ENCODE peak calls at places on chromosome 21, in eight cellular contexts. C is fibroblast of mammary gland, R is AG04450, Y is astrocyte of the spinal cord, T is left ventricle myocardium inferior, I is AG10803, H is NB4, Z is HCT116. P is an unnamed sample.

GRCh38 chr21:15164678-15165303 is 100.0 kb upstream of the NRIP1 start:
- DNase-seq in T (no peak), C (peak), Y (no peak), I (no peak), R (no peak), Z (no peak), H (no peak), P (peak)

GRCh38 chr21:25788677-25789076 is 53.9 kb downstream of the GABPA start:
- DNase-seq in Z (no peak), Y (no peak), H (no peak), R (no peak), T (no peak), C (no peak), I (no peak), P (no peak)

GRCh38 chr21:37367758-37368535 is 1.4 kb downstream of the DYRK1A start:
- DNase-seq in I (peak), Z (no peak), H (peak), R (no peak), T (peak), Y (peak), C (peak), P (peak)

GRCh38 chr21:42997053-42997452 is 22.7 kb downstream of the PKNOX1 start:
- DNase-seq in Z (no peak), T (peak), H (no peak), Y (peak), I (peak), R (peak), C (peak), P (peak)

GRCh38 chr21:42113926-42114409 is 42.9 kb downstream of the UMODL1 start:
- DNase-seq in H (peak), Z (no peak), T (no peak), I (peak), Y (no peak), C (peak), R (no peak), P (peak)

GRCh38 chr21:41564871-41565281 is 56.9 kb upstream of the TMPRSS2 start:
- DNase-seq in R (no peak), H (peak), Y (peak), T (no peak), Z (no peak), I (peak), C (peak), P (peak)

GRCh38 chr21:21188513-21189188 is 190.4 kb downstream of the NCAM2 start:
- DNase-seq in C (peak), H (no peak), T (no peak), Z (no peak), I (no peak), R (no peak), Y (peak), P (peak)

GRCh38 chr21:24163539-24163938 is 1443.7 kb downstream of the MRPL39 start:
- DNase-seq in Y (no peak), C (no peak), H (no peak), Z (no peak), T (no peak), R (no peak), I (no peak), P (no peak)

GRCh38 chr21:44709426-44710293 is 1.7 kb downstream of the TSPEAR start:
- DNase-seq in Y (no peak), C (no peak), H (no peak), R (no peak), T (no peak), I (no peak), Z (no peak), P (no peak)

GRCh38 chr21:46538851-46539666 is 65.8 kb downstream of the S100B start:
- DNase-seq in T (no peak), C (no peak), Z (no peak), Y (no peak), R (no peak), I (no peak), H (no peak), P (no peak)

GRCh38 chr21:25688284-25689035 is 46.2 kb downstream of the ATP5PF start:
- DNase-seq in R (no peak), Z (no peak), C (no peak), Y (no peak), I (peak), H (no peak), T (no peak), P (no peak)

GRCh38 chr21:25567472-25567871 is 39.8 kb downstream of the MRPL39 start:
- DNase-seq in H (no peak), Y (no peak), Z (no peak), T (no peak), C (no peak), R (no peak), I (no peak), P (no peak)

GRCh38 chr21:31837613-31838390 is 35.0 kb upstream of the HUNK start:
- DNase-seq in R (no peak), Y (no peak), C (no peak), I (no peak), T (no peak), Z (no peak), H (peak), P (no peak)

GRCh38 chr21:37538971-37539590 is 172.5 kb downstream of the DYRK1A start:
- DNase-seq in Y (no peak), I (no peak), H (no peak), C (no peak), R (no peak), T (no peak), Z (no peak), P (no peak)

GRCh38 chr21:23308741-23309140 is 2298.5 kb downstream of the MRPL39 start:
- DNase-seq in R (no peak), H (no peak), T (no peak), C (no peak), Y (no peak), Z (no peak), I (no peak), P (no peak)

GRCh38 chr21:45003331-45004058 is 63.7 kb downstream of the SLX9 start:
- DNase-seq in R (no peak), T (peak), Y (no peak), C (no peak), H (no peak), Z (no peak), I (peak), P (no peak)

GRCh38 chr21:46112731-46113215 is 14.9 kb downstream of the COL6A2 start:
- DNase-seq in Z (no peak), C (no peak), Y (no peak), R (no peak), I (no peak), H (no peak), T (no peak), P (no peak)

GRCh38 chr21:14229399-14229798 is 13.4 kb downstream of the RBM11 start:
- DNase-seq in Y (no peak), T (no peak), I (no peak), R (no peak), Z (no peak), C (no peak), H (no peak), P (no peak)

GRCh38 chr21:44461005-44461404 is 5.7 kb downstream of the LRRC3 start:
- DNase-seq in I (no peak), C (no peak), R (no peak), Y (no peak), T (no peak), H (no peak), Z (no peak), P (no peak)

GRCh38 chr21:28224191-28224755 is 768.4 kb downstream of the LTN1 start:
- DNase-seq in H (no peak), C (no peak), I (no peak), T (no peak), Z (no peak), R (no peak), Y (no peak), P (no peak)

GRCh38 chr21:34307991-34308532 is 55.7 kb upstream of the KCNE2 start:
- DNase-seq in Y (no peak), C (no peak), H (no peak), Z (no peak), T (no peak), I (no peak), R (no peak), P (no peak)

GRCh38 chr21:37193006-37193405 is 74.1 kb downstream of the VPS26C start:
- DNase-seq in Y (no peak), I (no peak), T (no peak), Z (no peak), R (no peak), C (no peak), H (no peak), P (no peak)

GRCh38 chr21:41367598-41368360 is 6.0 kb downstream of the MX2 start:
- DNase-seq in C (no peak), Y (no peak), H (peak), Z (no peak), I (no peak), R (no peak), T (no peak), P (no peak)

GRCh38 chr21:44761011-44761729 is 40.5 kb downstream of the UBE2G2 start:
- DNase-seq in H (no peak), Z (no peak), R (no peak), T (no peak), C (no peak), I (no peak), Y (no peak), P (no peak)

GRCh38 chr21:41220208-41220733 is 52.3 kb downstream of the BACE2 start:
- DNase-seq in Z (no peak), I (peak), Y (no peak), T (no peak), H (no peak), R (no peak), C (peak), P (peak)

GRCh38 chr21:46350571-46350970 is 26.6 kb downstream of the PCNT start:
- DNase-seq in H (no peak), R (no peak), Z (no peak), I (no peak), C (no peak), T (no peak), Y (no peak), P (no peak)

GRCh38 chr21:42493109-42494060 is 2.6 kb downstream of the RSPH1 start:
- DNase-seq in Z (no peak), R (no peak), I (no peak), T (no peak), C (no peak), H (no peak), Y (no peak), P (no peak)

GRCh38 chr21:42569732-42570301 is 56.2 kb downstream of the SLC37A1 start:
- DNase-seq in H (no peak), Z (no peak), T (no peak), I (no peak), Y (no peak), R (no peak), C (no peak), P (no peak)

GRCh38 chr21:44085491-44086321 is 21.5 kb upstream of the PWP2 start:
- DNase-seq in R (no peak), C (no peak), Y (no peak), H (peak), I (no peak), Z (no peak), T (peak), P (peak)

GRCh38 chr21:21028275-21028814 is 30.1 kb downstream of the NCAM2 start:
- DNase-seq in I (peak), C (no peak), H (no peak), Z (no peak), Y (no peak), R (no peak), T (no peak), P (peak)

GRCh38 chr21:31132574-31133242 is 94.4 kb upstream of the KRTAP19-8 start:
- DNase-seq in R (no peak), C (peak), T (no peak), I (peak), Y (peak), Z (no peak), H (peak), P (peak)

GRCh38 chr21:26966978-26967913 is at the start of gene ADAMTS5:
- DNase-seq in I (peak), Z (no peak), Y (peak), T (peak), R (no peak), H (peak), C (peak), P (peak)

GRCh38 chr21:29829514-29830255 is 110.1 kb downstream of the GRIK1 start:
- DNase-seq in Z (no peak), H (no peak), Y (peak), I (no peak), T (no peak), R (no peak), C (peak), P (no peak)

GRCh38 chr21:28421716-28422480 is 570.8 kb downstream of the LTN1 start:
- DNase-seq in Z (no peak), Y (peak), H (no peak), R (no peak), T (no peak), I (peak), C (peak), P (peak)

GRCh38 chr21:44297525-44298290 is 2.1 kb upstream of the PFKL start:
- DNase-seq in I (peak), H (peak), C (peak), Z (peak), Y (peak), R (peak), T (peak), P (peak)

GRCh38 chr21:34890724-34891609 is 158.1 kb downstream of the RUNX1 start:
- DNase-seq in Z (no peak), Y (peak), H (peak), I (peak), C (no peak), T (peak), R (no peak), P (peak)

GRCh38 chr21:37582613-37583012 is 216.0 kb downstream of the DYRK1A start:
- DNase-seq in Y (peak), T (no peak), R (peak), H (peak), C (peak), Z (peak), I (peak), P (peak)

GRCh38 chr21:36699546-36700294 is 805 bp downstream of the SIM2 start:
- DNase-seq in T (no peak), H (no peak), Y (no peak), R (no peak), C (no peak), I (no peak), Z (no peak), P (no peak)

GRCh38 chr21:40227111-40227510 is 359.9 kb downstream of the PCP4 start:
- DNase-seq in T (no peak), I (no peak), H (no peak), Z (no peak), C (no peak), R (no peak), Y (no peak), P (no peak)

DNA sequence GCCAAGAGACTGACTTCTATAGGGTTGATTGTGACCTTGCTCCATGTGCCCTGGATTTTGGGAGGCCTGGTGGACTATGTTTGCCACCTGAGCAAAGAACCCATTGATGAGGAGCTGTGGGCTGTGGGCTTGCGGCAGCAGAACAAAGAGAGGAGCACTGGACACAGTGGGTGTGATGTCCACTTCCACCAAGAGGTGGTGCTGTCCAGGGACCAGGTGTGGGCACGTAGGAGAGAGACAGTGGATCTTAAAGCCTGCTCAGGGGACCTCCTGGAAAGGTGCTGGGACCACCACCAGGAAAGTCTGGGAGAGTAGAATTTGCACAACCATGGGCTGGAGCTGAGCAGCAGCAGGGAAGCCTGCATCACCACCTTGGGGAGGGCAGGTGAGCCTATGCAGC is 106.7 kb upstream of the ETS2 start:
- DNase-seq in T (no peak), I (no peak), Z (no peak), R (no peak), Y (no peak), H (peak), C (no peak), P (no peak)
- TF ChIP-seq CTCF in T (peak), I (peak), Z (peak), R (peak), Y (peak), H (peak), C (peak), P (peak)

DNA sequence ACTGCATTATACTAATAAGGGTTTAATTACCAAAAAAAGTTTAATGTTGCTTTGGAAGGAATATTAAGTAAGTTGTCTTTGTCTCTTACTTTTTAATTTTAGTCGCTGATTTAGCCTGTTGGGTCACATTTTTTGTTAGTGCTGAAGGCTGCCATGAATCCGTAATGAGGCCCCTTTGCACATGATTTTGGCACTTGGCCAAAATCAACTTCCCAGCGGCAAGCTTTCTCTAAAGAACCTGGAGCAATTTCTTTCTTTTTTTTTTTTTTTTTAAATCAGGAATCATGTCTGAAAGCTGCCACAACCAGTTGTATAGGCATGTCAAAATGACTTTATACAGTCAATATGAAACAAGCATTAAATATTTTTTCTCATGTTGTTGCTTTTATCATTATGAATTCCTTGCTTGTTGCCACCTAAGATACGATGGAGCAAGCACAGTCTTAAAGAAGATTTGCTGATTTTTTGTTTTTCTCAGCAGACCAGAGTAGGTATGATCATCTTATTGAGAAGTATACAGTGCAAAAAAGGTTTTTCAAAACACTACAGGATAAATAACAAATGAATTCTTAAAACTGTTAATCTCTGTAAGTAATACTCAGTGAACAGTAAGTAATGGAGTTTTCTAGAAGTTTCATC is 690.4 kb downstream of the USP25 start:
- DNase-seq in I (peak), C (peak), R (no peak), Y (peak), Z (no peak), T (peak), H (no peak), P (peak)
- H3K4me3 ChIP-seq in I (peak), C (peak), R (no peak), Y (peak), Z (no peak), T (peak), H (no peak), P (peak)

GRCh38 chr21:33302796-33303195 is 22.0 kb upstream of the IFNAR1 start:
- DNase-seq in C (no peak), H (no peak), T (no peak), I (no peak), Z (no peak), Y (no peak), R (no peak), P (no peak)
- TF ChIP-seq CTCF in C (no peak), H (no peak), T (no peak), I (no peak), Z (peak), Y (no peak), R (no peak), P (no peak)

GRCh38 chr21:17609681-17610080 is 3.0 kb downstream of the BTG3 start:
- DNase-seq in Y (no peak), C (no peak), I (no peak), R (no peak), H (no peak), Z (no peak), T (no peak), P (no peak)

GRCh38 chr21:17611414-17612022 is 1.2 kb downstream of the BTG3 start:
- DNase-seq in R (peak), H (peak), I (peak), Y (peak), C (peak), T (peak), Z (peak), P (peak)

GRCh38 chr21:17612565-17613241 is at the start of gene BTG3:
- DNase-seq in H (peak), T (peak), Y (peak), I (peak), R (peak), Z (peak), C (peak), P (peak)

GRCh38 chr21:17612023-17612564 is 607 bp downstream of the BTG3 start:
- DNase-seq in R (no peak), T (peak), Y (no peak), I (peak), H (peak), C (peak), Z (no peak), P (peak)

DNA sequence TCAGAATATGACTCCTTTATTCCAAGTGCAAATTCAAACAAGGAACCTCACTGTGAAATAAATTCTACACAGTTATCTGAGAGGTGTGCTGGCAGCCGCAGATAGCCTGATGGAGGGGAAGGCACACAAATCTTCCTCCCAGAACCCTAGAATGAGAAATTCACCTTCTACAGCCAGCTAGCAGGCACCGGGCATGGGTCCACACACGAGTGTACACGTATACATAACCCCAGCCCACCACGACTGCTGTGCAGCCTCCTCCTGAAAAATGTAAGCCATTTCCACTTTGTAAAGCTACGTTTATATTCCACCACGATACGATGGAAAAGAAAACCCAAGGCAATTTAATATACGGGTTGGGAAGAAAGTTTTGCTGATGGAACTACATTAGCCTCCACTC is 1.8 kb downstream of the BTG3 start:
- DNase-seq in Y (no peak), R (no peak), Z (no peak), C (peak), I (no peak), H (peak), T (no peak), P (peak)
- H3K4me3 ChIP-seq in Y (peak), R (peak), Z (peak), C (peak), I (peak), H (peak), T (peak), P (peak)

P was measured in cardiac fibroblast.